ENCODE peak calls at places on chromosomes 3 and 15, in six cellular contexts. P is uterus; M is body of pancreas; F is CD8-positive, alpha-beta memory T cell; L is A673; E is psoas muscle. D is an unnamed sample.

GRCh38 chr15:95302809-95303208 is 1027.7 kb upstream of the NR2F2 start:
- DNase-seq in P (no peak), E (no peak), F (no peak), L (no peak), M (no peak), D (no peak)

GRCh38 chr3:122353901-122354401 is 28.9 kb downstream of the CSTA start:
- DNase-seq in E (no peak), P (no peak), M (no peak), F (no peak), L (no peak), D (no peak)

GRCh38 chr3:4600526-4600925 is 107.4 kb downstream of the ITPR1 start:
- DNase-seq in E (no peak), M (no peak), P (no peak), L (no peak), F (no peak), D (no peak)

GRCh38 chr3:66115858-66116654 is 77.3 kb upstream of the MAGI1 start:
- DNase-seq in P (peak), E (peak), L (no peak), F (no peak), M (peak), D (no peak)

GRCh38 chr3:53132347-53132746 is 2.1 kb upstream of the RFT1 start:
- DNase-seq in P (no peak), L (no peak), E (no peak), F (no peak), M (no peak), D (no peak)

GRCh38 chr15:41870689-41871081 is 23.2 kb downstream of the SPTBN5 start:
- DNase-seq in M (no peak), P (no peak), E (no peak), L (no peak), F (peak), D (no peak)

GRCh38 chr3:152073267-152073666 is 195.5 kb upstream of the MBNL1 start:
- DNase-seq in L (peak), F (no peak), M (no peak), E (no peak), P (no peak), D (no peak)

GRCh38 chr3:138460536-138461205 is 26.3 kb downstream of the ESYT3 start:
- DNase-seq in L (no peak), M (no peak), E (no peak), F (no peak), P (no peak), D (no peak)

GRCh38 chr3:195271116-195271858 is at the start of gene XXYLT1:
- DNase-seq in E (peak), M (peak), L (peak), F (peak), P (peak), D (peak)

GRCh38 chr15:85579011-85579701 is 198.8 kb downstream of the AKAP13 start:
- DNase-seq in L (no peak), M (peak), P (no peak), E (no peak), F (no peak), D (no peak)

GRCh38 chr15:99605990-99606389 is 40.2 kb downstream of the MEF2A start:
- DNase-seq in M (no peak), E (no peak), L (no peak), F (no peak), P (no peak), D (no peak)

GRCh38 chr15:99605490-99605931 is 39.7 kb downstream of the MEF2A start:
- DNase-seq in P (no peak), E (no peak), M (no peak), F (no peak), L (no peak), D (no peak)

GRCh38 chr15:99604865-99605264 is 39.1 kb downstream of the MEF2A start:
- DNase-seq in L (no peak), P (no peak), E (no peak), M (no peak), F (no peak), D (no peak)

GRCh38 chr15:99606646-99607045 is 40.9 kb downstream of the MEF2A start:
- DNase-seq in P (no peak), F (no peak), L (no peak), E (no peak), M (no peak), D (no peak)

GRCh38 chr15:99603828-99604227 is 38.0 kb downstream of the MEF2A start:
- DNase-seq in P (no peak), F (no peak), M (no peak), E (no peak), L (no peak), D (no peak)
- H3K27ac ChIP-seq in P (no peak), F (no peak), M (no peak), E (no peak), L (no peak), D (no peak)

DNA sequence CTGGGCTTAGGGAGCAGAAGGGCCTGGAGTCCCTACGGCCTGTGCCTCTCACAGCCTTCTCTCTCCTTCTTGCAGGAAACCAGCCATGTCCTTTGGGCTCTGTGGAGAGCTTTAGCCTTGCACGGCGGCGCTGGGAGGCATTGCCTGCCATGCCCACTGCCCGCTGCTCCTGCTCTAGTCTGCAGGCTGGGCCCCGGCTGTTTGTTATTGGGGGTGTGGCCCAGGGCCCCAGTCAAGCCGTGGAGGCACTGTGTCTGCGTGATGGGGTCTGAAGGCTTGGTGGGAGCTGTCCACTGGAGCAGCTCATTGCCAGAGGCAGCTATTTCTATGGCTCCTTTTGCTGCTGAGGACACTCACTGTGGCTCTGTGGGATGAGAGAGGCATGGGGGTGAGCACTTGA is 4.1 kb downstream of the KLHDC8B start:
- DNase-seq in E (no peak), L (no peak), F (no peak), P (no peak), M (no peak), D (no peak)
- H3K27ac ChIP-seq in E (no peak), L (no peak), F (no peak), P (no peak), M (no peak), D (no peak)

GRCh38 chr3:33792167-33792892 is 6.1 kb upstream of the PDCD6IP start:
- DNase-seq in F (no peak), E (no peak), M (no peak), L (no peak), P (no peak), D (no peak)
- H3K27ac ChIP-seq in F (peak), E (no peak), M (no peak), L (no peak), P (no peak), D (no peak)

DNA sequence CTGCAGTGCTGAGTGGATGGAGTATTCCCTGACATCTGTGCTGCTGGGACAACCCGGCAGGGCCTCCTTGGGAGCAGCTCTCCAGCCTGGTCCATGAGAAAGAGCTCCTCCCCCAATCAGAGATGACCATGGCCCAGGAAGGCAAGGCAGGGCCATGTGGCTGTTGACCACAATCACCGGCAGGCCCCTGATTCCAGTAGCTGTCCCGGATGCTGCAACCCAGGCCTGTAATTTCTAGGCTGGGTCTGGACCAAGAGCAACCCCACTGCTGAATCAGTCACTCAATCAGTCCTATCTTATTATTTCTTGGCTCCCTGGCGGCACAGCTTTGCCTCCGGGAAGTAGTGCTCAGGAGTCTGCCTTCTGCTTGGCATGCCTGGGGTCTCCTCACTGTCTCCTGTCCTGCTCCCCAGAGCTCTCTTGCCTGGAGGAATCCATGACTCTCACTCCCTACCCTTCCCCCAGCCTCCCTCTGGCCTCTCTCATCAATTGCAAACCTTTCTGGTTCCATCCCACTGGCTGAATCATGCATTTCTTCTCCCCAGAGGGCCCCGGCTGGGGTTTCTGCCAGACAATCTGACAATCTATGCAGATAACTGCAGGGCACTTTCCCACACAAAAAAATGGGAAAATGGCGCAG is 32.6 kb upstream of the ITGA11 start:
- DNase-seq in L (peak), F (no peak), P (no peak), E (peak), M (no peak), D (no peak)
- H3K27ac ChIP-seq in L (no peak), F (no peak), P (peak), E (no peak), M (no peak), D (no peak)

GRCh38 chr3:62667714-62668113 is 207.5 kb downstream of the CADPS start:
- DNase-seq in L (no peak), M (no peak), P (no peak), E (no peak), F (no peak), D (no peak)

GRCh38 chr3:62670351-62670750 is 204.9 kb downstream of the CADPS start:
- DNase-seq in E (no peak), L (no peak), M (no peak), F (no peak), P (no peak), D (no peak)

GRCh38 chr3:62662680-62663079 is 212.5 kb downstream of the CADPS start:
- DNase-seq in L (no peak), M (no peak), E (no peak), F (no peak), P (no peak), D (no peak)

GRCh38 chr3:62669161-62669560 is 206.1 kb downstream of the CADPS start:
- DNase-seq in E (no peak), M (no peak), L (no peak), F (no peak), P (no peak), D (no peak)

GRCh38 chr3:62665627-62666433 is 209.4 kb downstream of the CADPS start:
- DNase-seq in E (peak), M (peak), P (no peak), F (no peak), L (peak), D (peak)
- H3K27ac ChIP-seq in E (no peak), M (no peak), P (no peak), F (no peak), L (no peak), D (no peak)

DNA sequence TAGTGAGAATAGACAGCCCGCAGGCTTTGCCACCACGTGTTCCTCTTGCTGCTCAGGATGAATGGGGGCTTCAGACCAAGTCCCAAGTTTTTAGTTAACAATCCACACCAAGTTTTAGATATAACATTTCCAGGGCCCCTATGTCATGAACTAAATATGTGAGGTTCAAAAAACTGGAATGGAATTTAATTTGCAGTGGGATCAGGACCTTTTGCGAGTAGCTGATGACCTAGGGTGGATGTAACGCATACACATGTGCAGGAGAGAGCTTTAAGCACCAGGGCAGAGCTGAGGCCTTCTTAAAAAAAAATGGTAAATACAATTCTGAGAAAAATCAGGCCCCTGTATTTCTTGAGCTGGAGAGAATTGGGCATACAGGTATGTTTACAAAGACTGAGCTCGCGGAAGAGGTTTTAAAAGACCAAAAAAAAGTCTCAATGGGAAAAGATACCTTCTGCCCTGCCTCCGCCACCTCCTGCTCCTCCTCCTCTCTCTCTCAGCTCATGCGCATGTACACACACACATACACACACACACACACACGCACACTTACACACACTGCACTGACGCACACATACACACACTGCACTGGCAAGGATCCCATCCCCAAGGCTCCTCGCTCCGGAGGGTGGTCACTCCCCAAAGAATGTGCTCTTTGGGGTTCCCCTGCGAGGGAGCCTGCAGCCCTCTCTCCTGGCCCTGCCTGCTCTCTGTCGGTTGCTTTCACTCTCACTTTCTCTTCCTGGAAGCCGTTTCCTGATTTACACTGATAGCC is 48.2 kb upstream of the IGF1R start:
- DNase-seq in M (peak), E (peak), F (no peak), P (peak), L (no peak), D (no peak)
- H3K27ac ChIP-seq in M (peak), E (no peak), F (no peak), P (peak), L (no peak), D (no peak)

GRCh38 chr15:66658855-66659254 is 43.2 kb upstream of the SMAD6 start:
- DNase-seq in L (no peak), F (no peak), E (no peak), M (no peak), P (no peak), D (no peak)

GRCh38 chr15:66659384-66659783 is 42.7 kb upstream of the SMAD6 start:
- DNase-seq in E (no peak), F (no peak), L (no peak), P (no peak), M (no peak), D (no peak)

GRCh38 chr15:66663664-66664063 is 38.4 kb upstream of the SMAD6 start:
- DNase-seq in P (no peak), E (no peak), F (no peak), L (no peak), M (no peak), D (no peak)

GRCh38 chr15:66661432-66662096 is 40.5 kb upstream of the SMAD6 start:
- DNase-seq in P (peak), M (no peak), F (no peak), L (no peak), E (peak), D (no peak)

GRCh38 chr15:66662522-66662921 is 39.5 kb upstream of the SMAD6 start:
- DNase-seq in P (no peak), F (no peak), M (no peak), E (no peak), L (no peak), D (no peak)
- H3K27ac ChIP-seq in P (no peak), F (peak), M (no peak), E (no peak), L (no peak), D (no peak)

GRCh38 chr15:57607570-57608000 is 15.9 kb downstream of the MYZAP start:
- DNase-seq in E (peak), L (no peak), P (no peak), F (no peak), M (peak), D (no peak)

GRCh38 chr15:57606048-57606447 is 14.3 kb downstream of the MYZAP start:
- DNase-seq in L (no peak), P (no peak), M (no peak), E (no peak), F (no peak), D (no peak)

GRCh38 chr15:57605491-57605890 is 13.8 kb downstream of the MYZAP start:
- DNase-seq in P (no peak), F (no peak), L (no peak), M (no peak), E (no peak), D (no peak)

GRCh38 chr15:57606816-57607215 is 15.1 kb downstream of the MYZAP start:
- DNase-seq in L (no peak), E (no peak), P (no peak), M (no peak), F (no peak), D (no peak)

GRCh38 chr15:57604502-57604901 is 12.8 kb downstream of the MYZAP start:
- DNase-seq in F (no peak), L (no peak), M (peak), P (no peak), E (no peak), D (no peak)
- H3K27ac ChIP-seq in F (no peak), L (no peak), M (peak), P (no peak), E (no peak), D (no peak)

GRCh38 chr15:69357773-69358765 is 56.1 kb upstream of the KIF23 start:
- DNase-seq in E (no peak), M (peak), P (no peak), F (no peak), L (no peak), D (no peak)
- H3K27ac ChIP-seq in E (no peak), M (peak), P (no peak), F (no peak), L (no peak), D (no peak)

GRCh38 chr15:68256675-68257450 is 20.7 kb upstream of the FEM1B start:
- DNase-seq in L (peak), F (no peak), E (peak), P (peak), M (peak), D (peak)
- H3K27ac ChIP-seq in L (no peak), F (no peak), E (peak), P (peak), M (peak), D (peak)

D was measured in caudate nucleus.